ENCODE peak calls at places on chromosomes 5 and 9, in six cellular contexts. A is NCI-H748 treated with DMSO at 0.1 percent for 48 hours, H is adrenal gland, V is T-helper 17 cell, R is NCI-H345, I is NCI-H1092. Z is an unnamed sample.

GRCh38 chr9:127754099-127754760 is 19.1 kb upstream of the TOR2A start:
- DNase-seq in A (no peak), H (no peak), V (no peak), R (peak), I (no peak), Z (no peak)

GRCh38 chr5:173278172-173278571 is 43.2 kb upstream of the NKX2-5 start:
- DNase-seq in A (no peak), H (no peak), V (no peak), R (no peak), I (no peak), Z (no peak)

GRCh38 chr5:36885149-36885548 is 8.6 kb downstream of the NIPBL start:
- DNase-seq in A (no peak), H (no peak), V (no peak), R (no peak), I (no peak), Z (no peak)

GRCh38 chr5:78497573-78498533 is 137.4 kb downstream of the SCAMP1 start:
- DNase-seq in A (no peak), H (peak), V (no peak), R (no peak), I (no peak), Z (no peak)

GRCh38 chr5:172971482-172971881 is 12.1 kb upstream of the ATP6V0E1 start:
- DNase-seq in A (no peak), H (no peak), V (no peak), R (no peak), I (no peak), Z (no peak)

GRCh38 chr5:176915906-176916305 is 16.8 kb upstream of the HK3 start:
- DNase-seq in A (no peak), H (no peak), V (no peak), R (no peak), I (no peak), Z (no peak)

GRCh38 chr9:98248737-98249474 is 6.5 kb downstream of the TBC1D2 start:
- DNase-seq in A (no peak), H (peak), V (no peak), R (no peak), I (no peak), Z (no peak)

GRCh38 chr5:39906146-39906545 is 481.4 kb upstream of the DAB2 start:
- DNase-seq in A (no peak), H (no peak), V (no peak), R (no peak), I (no peak), Z (no peak)

GRCh38 chr5:72281764-72282499 is 38.1 kb downstream of the MRPS27 start:
- DNase-seq in A (no peak), H (no peak), V (no peak), R (no peak), I (no peak), Z (peak)

GRCh38 chr9:116027511-116027910 is 126.1 kb upstream of the PAPPA start:
- DNase-seq in A (no peak), H (no peak), V (no peak), R (no peak), I (no peak), Z (no peak)

GRCh38 chr5:89777758-89778157 is 631.8 kb downstream of the CETN3 start:
- DNase-seq in A (no peak), H (no peak), V (no peak), R (no peak), I (no peak), Z (no peak)

GRCh38 chr5:45692481-45692880 is 3.7 kb downstream of the HCN1 start:
- DNase-seq in A (no peak), H (no peak), V (no peak), R (no peak), I (no peak), Z (no peak)

GRCh38 chr5:5270958-5271605 is 131.0 kb downstream of the ADAMTS16 start:
- DNase-seq in A (peak), H (peak), V (no peak), R (peak), I (peak), Z (peak)